ENCODE peak calls at places on chromosomes 4 and X, in six cellular contexts. One of them, this sample, is unnamed.
A peak's percentile ranks its signal among the peaks of the same experiment; 100 is the strongest.

GRCh38 chrX:2898861-2899512 is 30.2 kb downstream of the ARSD start:
- DNase-seq in nephron progenitor cell: no peak
- DNase-seq in left cardiac atrium: no peak
- DNase-seq in stomach: peak; percentile 68
- DNase-seq in T follicular helper cell: no peak
- DNase-seq in A172: no peak
- DNase-seq in this sample: no peak

GRCh38 chr4:55675196-55675793 is 39.2 kb upstream of the NMU start:
- DNase-seq in left cardiac atrium: no peak
- DNase-seq in T follicular helper cell: no peak
- DNase-seq in A172: no peak
- DNase-seq in stomach: no peak
- DNase-seq in nephron progenitor cell: no peak
- DNase-seq in this sample: no peak

GRCh38 chr4:103092245-103092644 is 7.4 kb downstream of the BDH2 start:
- DNase-seq in nephron progenitor cell: no peak
- DNase-seq in T follicular helper cell: no peak
- DNase-seq in stomach: no peak
- DNase-seq in A172: no peak
- DNase-seq in left cardiac atrium: no peak
- DNase-seq in this sample: no peak

GRCh38 chrX:9701790-9702189 is 63.9 kb downstream of the GPR143 start:
- DNase-seq in stomach: no peak
- DNase-seq in T follicular helper cell: no peak
- DNase-seq in left cardiac atrium: no peak
- DNase-seq in nephron progenitor cell: no peak
- DNase-seq in A172: no peak
- DNase-seq in this sample: no peak

GRCh38 chr4:156595041-156595440 is 376.6 kb downstream of the PDGFC start:
- DNase-seq in stomach: no peak
- DNase-seq in T follicular helper cell: no peak
- DNase-seq in A172: no peak
- DNase-seq in left cardiac atrium: no peak
- DNase-seq in nephron progenitor cell: no peak
- DNase-seq in this sample: no peak

GRCh38 chrX:29107231-29107630 is 520.0 kb downstream of the IL1RAPL1 start:
- DNase-seq in T follicular helper cell: no peak
- DNase-seq in nephron progenitor cell: no peak
- DNase-seq in A172: no peak
- DNase-seq in left cardiac atrium: no peak
- DNase-seq in stomach: no peak
- DNase-seq in this sample: no peak

GRCh38 chr4:40321671-40322131 is 13.4 kb upstream of the CHRNA9 start:
- DNase-seq in left cardiac atrium: no peak
- DNase-seq in stomach: no peak
- DNase-seq in T follicular helper cell: no peak
- DNase-seq in nephron progenitor cell: no peak
- DNase-seq in A172: peak; percentile 36
- DNase-seq in this sample: no peak

GRCh38 chr4:17030543-17030942 is 132.1 kb upstream of the LDB2 start:
- DNase-seq in left cardiac atrium: no peak
- DNase-seq in T follicular helper cell: no peak
- DNase-seq in A172: peak; percentile 25
- DNase-seq in stomach: no peak
- DNase-seq in nephron progenitor cell: no peak
- DNase-seq in this sample: no peak

GRCh38 chr4:74948279-74948678 is 15.4 kb downstream of the PARM1 start:
- DNase-seq in nephron progenitor cell: no peak
- DNase-seq in stomach: no peak
- DNase-seq in A172: no peak
- DNase-seq in left cardiac atrium: no peak
- DNase-seq in T follicular helper cell: no peak
- DNase-seq in this sample: no peak

GRCh38 chr4:69051576-69051943 is 44.7 kb upstream of the UGT2B7 start:
- DNase-seq in stomach: no peak
- DNase-seq in left cardiac atrium: no peak
- DNase-seq in nephron progenitor cell: no peak
- DNase-seq in T follicular helper cell: no peak
- DNase-seq in A172: no peak
- DNase-seq in this sample: no peak

GRCh38 chr4:3858046-3858730 is 92.0 kb downstream of the ADRA2C start:
- DNase-seq in stomach: no peak
- DNase-seq in A172: no peak
- DNase-seq in T follicular helper cell: no peak
- DNase-seq in nephron progenitor cell: no peak
- DNase-seq in left cardiac atrium: peak; percentile 2
- DNase-seq in this sample: no peak

GRCh38 chr4:158837527-158838141 is 68.8 kb downstream of the FNIP2 start:
- DNase-seq in T follicular helper cell: no peak
- DNase-seq in stomach: peak; percentile 39
- DNase-seq in left cardiac atrium: no peak
- DNase-seq in A172: no peak
- DNase-seq in nephron progenitor cell: no peak
- DNase-seq in this sample: no peak

GRCh38 chr4:158624889-158625478 is 46.7 kb downstream of the C4orf46 start:
- DNase-seq in nephron progenitor cell: no peak
- DNase-seq in A172: peak; percentile 56
- DNase-seq in T follicular helper cell: no peak
- DNase-seq in stomach: no peak
- DNase-seq in left cardiac atrium: no peak
- DNase-seq in this sample: no peak

GRCh38 chr4:104064650-104065577 is 345.1 kb upstream of the TACR3 start:
- DNase-seq in stomach: peak; percentile 29
- DNase-seq in A172: peak; percentile 29
- DNase-seq in T follicular helper cell: no peak
- DNase-seq in left cardiac atrium: peak; percentile 28
- DNase-seq in nephron progenitor cell: peak; percentile 64
- DNase-seq in this sample: peak; percentile 64

GRCh38 chrX:43870758-43871419 is 11.4 kb downstream of the MAOB start:
- DNase-seq in stomach: peak; percentile 40
- DNase-seq in A172: no peak
- DNase-seq in left cardiac atrium: peak; percentile 46
- DNase-seq in T follicular helper cell: no peak
- DNase-seq in nephron progenitor cell: no peak
- DNase-seq in this sample: no peak

GRCh38 chrX:104318330-104319009 is 63.7 kb upstream of the ESX1 start:
- DNase-seq in T follicular helper cell: no peak
- DNase-seq in stomach: peak; percentile 27
- DNase-seq in nephron progenitor cell: no peak
- DNase-seq in left cardiac atrium: no peak
- DNase-seq in A172: peak; percentile 47
- DNase-seq in this sample: peak; percentile 48

GRCh38 chr4:73698217-73698616 is 42.2 kb upstream of the CXCL8 start:
- DNase-seq in nephron progenitor cell: no peak
- DNase-seq in left cardiac atrium: no peak
- DNase-seq in stomach: no peak
- DNase-seq in T follicular helper cell: no peak
- DNase-seq in A172: no peak
- DNase-seq in this sample: no peak

GRCh38 chr4:6154875-6155274 is 45.5 kb downstream of the JAKMIP1 start:
- DNase-seq in left cardiac atrium: no peak
- DNase-seq in A172: no peak
- DNase-seq in stomach: no peak
- DNase-seq in nephron progenitor cell: no peak
- DNase-seq in T follicular helper cell: no peak
- DNase-seq in this sample: no peak

GRCh38 chr4:184479516-184479950 is 5.2 kb upstream of the IRF2 start:
- DNase-seq in A172: no peak
- DNase-seq in T follicular helper cell: no peak
- DNase-seq in nephron progenitor cell: no peak
- DNase-seq in stomach: no peak
- DNase-seq in left cardiac atrium: no peak
- DNase-seq in this sample: no peak

GRCh38 chr4:27154706-27155105 is 294.1 kb downstream of the STIM2 start:
- DNase-seq in stomach: no peak
- DNase-seq in left cardiac atrium: no peak
- DNase-seq in T follicular helper cell: no peak
- DNase-seq in A172: peak; percentile 59
- DNase-seq in nephron progenitor cell: no peak
- DNase-seq in this sample: no peak

GRCh38 chrX:14039344-14039743 is 9.7 kb upstream of the GEMIN8 start:
- DNase-seq in T follicular helper cell: peak; percentile 52
- DNase-seq in A172: peak; percentile 43
- DNase-seq in left cardiac atrium: peak; percentile 30
- DNase-seq in nephron progenitor cell: peak; percentile 44
- DNase-seq in stomach: peak; percentile 60
- DNase-seq in this sample: peak; percentile 42

GRCh38 chr4:128630881-128631280 is 178.6 kb upstream of the JADE1 start:
- DNase-seq in stomach: no peak
- DNase-seq in A172: no peak
- DNase-seq in left cardiac atrium: no peak
- DNase-seq in T follicular helper cell: no peak
- DNase-seq in nephron progenitor cell: no peak
- DNase-seq in this sample: no peak

GRCh38 chr4:69092190-69092589 is 4.1 kb upstream of the UGT2B7 start:
- DNase-seq in stomach: no peak
- DNase-seq in A172: peak; percentile 72
- DNase-seq in nephron progenitor cell: no peak
- DNase-seq in left cardiac atrium: no peak
- DNase-seq in T follicular helper cell: no peak
- DNase-seq in this sample: no peak

GRCh38 chr4:94515365-94515764 is 63.6 kb downstream of the PDLIM5 start:
- DNase-seq in left cardiac atrium: no peak
- DNase-seq in stomach: no peak
- DNase-seq in A172: no peak
- DNase-seq in nephron progenitor cell: no peak
- DNase-seq in T follicular helper cell: no peak
- DNase-seq in this sample: no peak

GRCh38 chr4:83285022-83285387 is 407 bp upstream of the COQ2 start:
- DNase-seq in left cardiac atrium: no peak
- DNase-seq in nephron progenitor cell: no peak
- DNase-seq in T follicular helper cell: no peak
- DNase-seq in stomach: no peak
- DNase-seq in A172: peak; percentile 66
- DNase-seq in this sample: no peak

GRCh38 chr4:56408978-56409377 is 21.7 kb upstream of the AASDH start:
- DNase-seq in A172: no peak
- DNase-seq in stomach: no peak
- DNase-seq in T follicular helper cell: no peak
- DNase-seq in nephron progenitor cell: no peak
- DNase-seq in left cardiac atrium: no peak
- DNase-seq in this sample: no peak

GRCh38 chr4:122930877-122931276 is 8.5 kb upstream of the NUDT6 start:
- DNase-seq in A172: peak; percentile 14
- DNase-seq in stomach: no peak
- DNase-seq in nephron progenitor cell: no peak
- DNase-seq in T follicular helper cell: no peak
- DNase-seq in left cardiac atrium: no peak
- DNase-seq in this sample: no peak

GRCh38 chr4:8473198-8473919 is 32.8 kb downstream of the TRMT44 start:
- DNase-seq in T follicular helper cell: no peak
- DNase-seq in left cardiac atrium: no peak
- DNase-seq in stomach: no peak
- DNase-seq in A172: no peak
- DNase-seq in nephron progenitor cell: no peak
- DNase-seq in this sample: no peak

GRCh38 chr4:86818845-86819244 is 30.3 kb downstream of the SLC10A6 start:
- DNase-seq in nephron progenitor cell: no peak
- DNase-seq in left cardiac atrium: no peak
- DNase-seq in stomach: no peak
- DNase-seq in T follicular helper cell: no peak
- DNase-seq in A172: no peak
- DNase-seq in this sample: no peak

GRCh38 chr4:46032061-46032460 is 91.8 kb downstream of the GABRG1 start:
- DNase-seq in nephron progenitor cell: no peak
- DNase-seq in A172: no peak
- DNase-seq in stomach: no peak
- DNase-seq in left cardiac atrium: no peak
- DNase-seq in T follicular helper cell: no peak
- DNase-seq in this sample: no peak

GRCh38 chr4:66688674-66689073 is 856.6 kb downstream of the CENPC start:
- DNase-seq in stomach: no peak
- DNase-seq in T follicular helper cell: no peak
- DNase-seq in A172: peak; percentile 4
- DNase-seq in nephron progenitor cell: no peak
- DNase-seq in left cardiac atrium: no peak
- DNase-seq in this sample: no peak

GRCh38 chr4:187606581-187606980 is 389.0 kb upstream of the ZFP42 start:
- DNase-seq in left cardiac atrium: no peak
- DNase-seq in A172: peak; percentile 48
- DNase-seq in T follicular helper cell: no peak
- DNase-seq in nephron progenitor cell: peak; percentile 44
- DNase-seq in stomach: no peak
- DNase-seq in this sample: no peak

GRCh38 chr4:90546114-90546513 is 418.9 kb downstream of the CCSER1 start:
- DNase-seq in nephron progenitor cell: no peak
- DNase-seq in A172: peak; percentile 12
- DNase-seq in left cardiac atrium: no peak
- DNase-seq in stomach: no peak
- DNase-seq in T follicular helper cell: no peak
- DNase-seq in this sample: no peak

GRCh38 chr4:185469539-185470154 is 1.9 kb downstream of the CCDC110 start:
- DNase-seq in nephron progenitor cell: peak; percentile 8
- DNase-seq in T follicular helper cell: no peak
- DNase-seq in left cardiac atrium: peak; percentile 27
- DNase-seq in stomach: no peak
- DNase-seq in A172: no peak
- DNase-seq in this sample: no peak

GRCh38 chr4:38674206-38675144 is 10.5 kb downstream of the KLF3 start:
- DNase-seq in stomach: no peak
- DNase-seq in T follicular helper cell: no peak
- DNase-seq in left cardiac atrium: no peak
- DNase-seq in A172: no peak
- DNase-seq in nephron progenitor cell: peak; percentile 40
- DNase-seq in this sample: peak; percentile 52

GRCh38 chrX:11445540-11445939 is 152.3 kb downstream of the AMELX start:
- DNase-seq in T follicular helper cell: no peak
- DNase-seq in nephron progenitor cell: no peak
- DNase-seq in A172: no peak
- DNase-seq in stomach: no peak
- DNase-seq in left cardiac atrium: no peak
- DNase-seq in this sample: no peak

GRCh38 chrX:95585321-95585720 is 1099.3 kb upstream of the DIAPH2 start:
- DNase-seq in stomach: no peak
- DNase-seq in T follicular helper cell: no peak
- DNase-seq in left cardiac atrium: no peak
- DNase-seq in A172: no peak
- DNase-seq in nephron progenitor cell: no peak
- DNase-seq in this sample: no peak

This sample was measured in left lobe of liver.